ENCODE peak calls at places on chromosomes 16 and 17, in nine cellular contexts. One of them, this sample, is unnamed.

GRCh38 chr17:16516594-16517018 is 24.6 kb upstream of the LRRC75A start:
- DNase-seq in GM10248: no peak
- DNase-seq in NCI-H187: no peak
- DNase-seq in A549: peak; percentile 47
- DNase-seq in progenitor cell of endocrine pancreas: no peak
- DNase-seq in amniotic stem cell: no peak
- DNase-seq in HEK293T: peak; percentile 52
- DNase-seq in stimulated activated CD8-positive, alpha-beta memory T cell treated with anti-CD3 and anti-CD28 coated beads, Interleukin-2, amount 100 ng/mL, for 48 hours: no peak
- DNase-seq in dorsolateral prefrontal cortex: peak; percentile 74
- DNase-seq in this sample: no peak

GRCh38 chr17:46795379-46795952 is 23.0 kb downstream of the WNT3 start:
- DNase-seq in GM10248: no peak
- DNase-seq in NCI-H187: no peak
- DNase-seq in A549: peak; percentile 67
- DNase-seq in progenitor cell of endocrine pancreas: no peak
- DNase-seq in amniotic stem cell: no peak
- DNase-seq in HEK293T: no peak
- DNase-seq in stimulated activated CD8-positive, alpha-beta memory T cell treated with anti-CD3 and anti-CD28 coated beads, Interleukin-2, amount 100 ng/mL, for 48 hours: no peak
- DNase-seq in dorsolateral prefrontal cortex: no peak
- DNase-seq in this sample: no peak

GRCh38 chr17:41728056-41728455 is 6.4 kb downstream of the HAP1 start:
- DNase-seq in GM10248: no peak
- DNase-seq in NCI-H187: no peak
- DNase-seq in A549: no peak
- DNase-seq in progenitor cell of endocrine pancreas: no peak
- DNase-seq in amniotic stem cell: no peak
- DNase-seq in HEK293T: no peak
- DNase-seq in stimulated activated CD8-positive, alpha-beta memory T cell treated with anti-CD3 and anti-CD28 coated beads, Interleukin-2, amount 100 ng/mL, for 48 hours: no peak
- DNase-seq in dorsolateral prefrontal cortex: no peak
- DNase-seq in this sample: no peak

GRCh38 chr17:49468827-49469385 is 26.2 kb upstream of the NGFR start:
- DNase-seq in GM10248: no peak
- DNase-seq in NCI-H187: no peak
- DNase-seq in A549: no peak
- DNase-seq in progenitor cell of endocrine pancreas: no peak
- DNase-seq in amniotic stem cell: no peak
- DNase-seq in HEK293T: no peak
- DNase-seq in stimulated activated CD8-positive, alpha-beta memory T cell treated with anti-CD3 and anti-CD28 coated beads, Interleukin-2, amount 100 ng/mL, for 48 hours: no peak
- DNase-seq in dorsolateral prefrontal cortex: no peak
- DNase-seq in this sample: no peak

GRCh38 chr16:82329504-82330192 is 159.6 kb upstream of the MPHOSPH6 start:
- DNase-seq in GM10248: no peak
- DNase-seq in NCI-H187: peak; percentile 45
- DNase-seq in A549: no peak
- DNase-seq in progenitor cell of endocrine pancreas: peak; percentile 18
- DNase-seq in amniotic stem cell: no peak
- DNase-seq in HEK293T: no peak
- DNase-seq in stimulated activated CD8-positive, alpha-beta memory T cell treated with anti-CD3 and anti-CD28 coated beads, Interleukin-2, amount 100 ng/mL, for 48 hours: no peak
- DNase-seq in dorsolateral prefrontal cortex: no peak
- DNase-seq in this sample: no peak

GRCh38 chr16:28082624-28083023 is 19.1 kb upstream of the GSG1L start:
- DNase-seq in GM10248: no peak
- DNase-seq in NCI-H187: no peak
- DNase-seq in A549: no peak
- DNase-seq in progenitor cell of endocrine pancreas: no peak
- DNase-seq in amniotic stem cell: no peak
- DNase-seq in HEK293T: no peak
- DNase-seq in stimulated activated CD8-positive, alpha-beta memory T cell treated with anti-CD3 and anti-CD28 coated beads, Interleukin-2, amount 100 ng/mL, for 48 hours: no peak
- DNase-seq in dorsolateral prefrontal cortex: no peak
- DNase-seq in this sample: no peak

GRCh38 chr16:54194008-54194731 is 92.4 kb downstream of the IRX3 start:
- DNase-seq in GM10248: no peak
- DNase-seq in NCI-H187: no peak
- DNase-seq in A549: no peak
- DNase-seq in progenitor cell of endocrine pancreas: no peak
- DNase-seq in amniotic stem cell: no peak
- DNase-seq in HEK293T: peak; percentile 35
- DNase-seq in stimulated activated CD8-positive, alpha-beta memory T cell treated with anti-CD3 and anti-CD28 coated beads, Interleukin-2, amount 100 ng/mL, for 48 hours: no peak
- DNase-seq in dorsolateral prefrontal cortex: peak; percentile 59
- DNase-seq in this sample: no peak

GRCh38 chr17:27336217-27336616 is 42.3 kb downstream of the WSB1 start:
- DNase-seq in GM10248: no peak
- DNase-seq in NCI-H187: no peak
- DNase-seq in A549: no peak
- DNase-seq in progenitor cell of endocrine pancreas: no peak
- DNase-seq in amniotic stem cell: no peak
- DNase-seq in HEK293T: no peak
- DNase-seq in stimulated activated CD8-positive, alpha-beta memory T cell treated with anti-CD3 and anti-CD28 coated beads, Interleukin-2, amount 100 ng/mL, for 48 hours: no peak
- DNase-seq in dorsolateral prefrontal cortex: no peak
- DNase-seq in this sample: no peak

GRCh38 chr16:48131201-48131600 is 24.6 kb downstream of the ABCC12 start:
- DNase-seq in GM10248: no peak
- DNase-seq in NCI-H187: no peak
- DNase-seq in A549: no peak
- DNase-seq in progenitor cell of endocrine pancreas: no peak
- DNase-seq in amniotic stem cell: no peak
- DNase-seq in HEK293T: no peak
- DNase-seq in stimulated activated CD8-positive, alpha-beta memory T cell treated with anti-CD3 and anti-CD28 coated beads, Interleukin-2, amount 100 ng/mL, for 48 hours: no peak
- DNase-seq in dorsolateral prefrontal cortex: no peak
- DNase-seq in this sample: no peak

GRCh38 chr17:39450051-39450450 is 1.0 kb downstream of the MED1 start:
- DNase-seq in GM10248: no peak
- DNase-seq in NCI-H187: no peak
- DNase-seq in A549: no peak
- DNase-seq in progenitor cell of endocrine pancreas: no peak
- DNase-seq in amniotic stem cell: no peak
- DNase-seq in HEK293T: no peak
- DNase-seq in stimulated activated CD8-positive, alpha-beta memory T cell treated with anti-CD3 and anti-CD28 coated beads, Interleukin-2, amount 100 ng/mL, for 48 hours: no peak
- DNase-seq in dorsolateral prefrontal cortex: no peak
- DNase-seq in this sample: no peak

This sample was measured in GM18507.